ENCODE peak calls at places on chromosomes 7 and 10, in five cellular contexts. R is progenitor cell of endocrine pancreas, K is right atrium auricular region, G is cerebellum, M is AG10803. F is an unnamed sample.

GRCh38 chr7:73512018-73512780 is 9.9 kb downstream of the BAZ1B start:
- DNase-seq in R (no peak), G (no peak), M (no peak), K (peak), F (no peak)

GRCh38 chr7:158396301-158396905 is 191.2 kb downstream of the PTPRN2 start:
- DNase-seq in M (no peak), R (no peak), G (no peak), K (no peak), F (no peak)

GRCh38 chr10:96488161-96488935 is 25.4 kb downstream of the TLL2 start:
- DNase-seq in R (no peak), K (no peak), M (no peak), G (no peak), F (no peak)

GRCh38 chr7:157269341-157270059 is 67.3 kb upstream of the DNAJB6 start:
- DNase-seq in R (no peak), K (no peak), G (no peak), M (no peak), F (no peak)

GRCh38 chr7:141702047-141702567 is at the start of gene DENND11:
- DNase-seq in G (peak), M (peak), R (peak), K (no peak), F (peak)

GRCh38 chr10:113520606-113521481 is 32.0 kb upstream of the HABP2 start:
- DNase-seq in M (peak), K (peak), R (peak), G (peak), F (peak)

GRCh38 chr10:104052351-104052885 is 33.3 kb downstream of the COL17A1 start:
- DNase-seq in M (peak), G (no peak), K (no peak), R (no peak), F (no peak)

GRCh38 chr10:90195288-90195840 is 494.0 kb downstream of the KIF20B start:
- DNase-seq in G (no peak), R (no peak), M (no peak), K (no peak), F (no peak)

GRCh38 chr10:69803809-69804208 is 2.1 kb downstream of the COL13A1 start:
- DNase-seq in M (no peak), R (no peak), G (peak), K (no peak), F (no peak)

GRCh38 chr10:51159841-51160240 is 85.6 kb downstream of the PRKG1 start:
- DNase-seq in R (no peak), G (no peak), M (peak), K (no peak), F (no peak)

GRCh38 chr7:11328309-11328708 is 354.6 kb downstream of the PHF14 start:
- DNase-seq in R (no peak), M (peak), G (no peak), K (no peak), F (no peak)

GRCh38 chr10:42926831-42927230 is 144.2 kb downstream of the BMS1 start:
- DNase-seq in M (peak), R (no peak), G (no peak), K (no peak), F (no peak)

GRCh38 chr10:91907914-91908357 is 1.4 kb downstream of the FGFBP3 start:
- DNase-seq in R (no peak), G (no peak), M (no peak), K (no peak), F (no peak)

GRCh38 chr7:10974717-10975032 is 1.0 kb downstream of the PHF14 start:
- DNase-seq in K (no peak), M (no peak), R (no peak), G (peak), F (no peak)